ENCODE peak calls at places on chromosomes 6 and 20, in seven cellular contexts. One of them, this sample, is unnamed.
A peak's percentile ranks its signal among the peaks of the same experiment; 100 is the strongest.

GRCh38 chr6:55282145-55282544 is 45.1 kb upstream of the GFRAL start:
- DNase-seq in sigmoid colon: no peak
- DNase-seq in fibroblast of lung: no peak
- DNase-seq in breast epithelium: no peak
- DNase-seq in nephron progenitor cell: no peak
- DNase-seq in RWPE1: no peak
- DNase-seq in AG09319: no peak
- DNase-seq in this sample: peak; percentile 13

GRCh38 chr20:60789399-60789798 is 462.7 kb upstream of the CDH4 start:
- DNase-seq in sigmoid colon: no peak
- DNase-seq in fibroblast of lung: no peak
- DNase-seq in breast epithelium: no peak
- DNase-seq in nephron progenitor cell: no peak
- DNase-seq in RWPE1: no peak
- DNase-seq in AG09319: no peak
- DNase-seq in this sample: no peak

GRCh38 chr20:39853664-39854063 is 835.4 kb downstream of the MAFB start:
- DNase-seq in sigmoid colon: no peak
- DNase-seq in fibroblast of lung: peak; percentile 92
- DNase-seq in breast epithelium: no peak
- DNase-seq in nephron progenitor cell: peak; percentile 58
- DNase-seq in RWPE1: peak; percentile 60
- DNase-seq in AG09319: peak; percentile 39
- DNase-seq in this sample: peak; percentile 54

GRCh38 chr6:293185-294174 is 1.2 kb downstream of the DUSP22 start:
- DNase-seq in sigmoid colon: peak; percentile 82
- DNase-seq in fibroblast of lung: peak; percentile 44
- DNase-seq in breast epithelium: no peak
- DNase-seq in nephron progenitor cell: peak; percentile 38
- DNase-seq in RWPE1: peak; percentile 26
- DNase-seq in AG09319: no peak
- DNase-seq in this sample: peak; percentile 20

GRCh38 chr20:24589381-24589780 is 120.0 kb downstream of the SYNDIG1 start:
- DNase-seq in sigmoid colon: no peak
- DNase-seq in fibroblast of lung: no peak
- DNase-seq in breast epithelium: no peak
- DNase-seq in nephron progenitor cell: no peak
- DNase-seq in RWPE1: no peak
- DNase-seq in AG09319: no peak
- DNase-seq in this sample: no peak

GRCh38 chr6:29763491-29764289 is 40.5 kb downstream of the HLA-F start:
- DNase-seq in sigmoid colon: no peak
- DNase-seq in fibroblast of lung: peak; percentile 76
- DNase-seq in breast epithelium: no peak
- DNase-seq in nephron progenitor cell: no peak
- DNase-seq in RWPE1: peak; percentile 54
- DNase-seq in AG09319: peak; percentile 49
- DNase-seq in this sample: peak; percentile 74

GRCh38 chr6:142872376-142872775 is 72.6 kb downstream of the HIVEP2 start:
- DNase-seq in sigmoid colon: no peak
- DNase-seq in fibroblast of lung: peak; percentile 74
- DNase-seq in breast epithelium: no peak
- DNase-seq in nephron progenitor cell: no peak
- DNase-seq in RWPE1: no peak
- DNase-seq in AG09319: no peak
- DNase-seq in this sample: no peak

GRCh38 chr20:40962733-40963504 is 65.7 kb upstream of the TOP1 start:
- DNase-seq in sigmoid colon: peak; percentile 80
- DNase-seq in fibroblast of lung: peak; percentile 38
- DNase-seq in breast epithelium: peak; percentile 56
- DNase-seq in nephron progenitor cell: peak; percentile 80
- DNase-seq in RWPE1: peak; percentile 92
- DNase-seq in AG09319: no peak
- DNase-seq in this sample: peak; percentile 73

GRCh38 chr6:120211955-120212792 is 862.6 kb upstream of the MAN1A1 start:
- DNase-seq in sigmoid colon: no peak
- DNase-seq in fibroblast of lung: peak; percentile 5
- DNase-seq in breast epithelium: no peak
- DNase-seq in nephron progenitor cell: no peak
- DNase-seq in RWPE1: peak; percentile 19
- DNase-seq in AG09319: no peak
- DNase-seq in this sample: peak; percentile 2

GRCh38 chr6:139341060-139341459 is 33.4 kb downstream of the CITED2 start:
- DNase-seq in sigmoid colon: no peak
- DNase-seq in fibroblast of lung: no peak
- DNase-seq in breast epithelium: no peak
- DNase-seq in nephron progenitor cell: no peak
- DNase-seq in RWPE1: no peak
- DNase-seq in AG09319: no peak
- DNase-seq in this sample: no peak

GRCh38 chr6:74073896-74074295 is 377.9 kb downstream of the CD109 start:
- DNase-seq in sigmoid colon: no peak
- DNase-seq in fibroblast of lung: peak; percentile 42
- DNase-seq in breast epithelium: no peak
- DNase-seq in nephron progenitor cell: no peak
- DNase-seq in RWPE1: no peak
- DNase-seq in AG09319: no peak
- DNase-seq in this sample: no peak

GRCh38 chr20:45363611-45364492 is 896 bp downstream of the SYS1 start:
- DNase-seq in sigmoid colon: no peak
- DNase-seq in fibroblast of lung: no peak
- DNase-seq in breast epithelium: no peak
- DNase-seq in nephron progenitor cell: no peak
- DNase-seq in RWPE1: no peak
- DNase-seq in AG09319: no peak
- DNase-seq in this sample: no peak

GRCh38 chr6:43913388-43914271 is 143.6 kb downstream of the VEGFA start:
- DNase-seq in sigmoid colon: no peak
- DNase-seq in fibroblast of lung: peak; percentile 49
- DNase-seq in breast epithelium: no peak
- DNase-seq in nephron progenitor cell: no peak
- DNase-seq in RWPE1: no peak
- DNase-seq in AG09319: no peak
- DNase-seq in this sample: peak; percentile 56

GRCh38 chr20:51720854-51721253 is 47.3 kb downstream of the ATP9A start:
- DNase-seq in sigmoid colon: no peak
- DNase-seq in fibroblast of lung: no peak
- DNase-seq in breast epithelium: no peak
- DNase-seq in nephron progenitor cell: no peak
- DNase-seq in RWPE1: no peak
- DNase-seq in AG09319: no peak
- DNase-seq in this sample: no peak

GRCh38 chr6:55141611-55142010 is 32.7 kb upstream of the HCRTR2 start:
- DNase-seq in sigmoid colon: no peak
- DNase-seq in fibroblast of lung: no peak
- DNase-seq in breast epithelium: no peak
- DNase-seq in nephron progenitor cell: no peak
- DNase-seq in RWPE1: no peak
- DNase-seq in AG09319: no peak
- DNase-seq in this sample: peak; percentile 14

GRCh38 chr6:33198159-33198852 is 2.2 kb downstream of the RXRB start:
- DNase-seq in sigmoid colon: no peak
- DNase-seq in fibroblast of lung: no peak
- DNase-seq in breast epithelium: no peak
- DNase-seq in nephron progenitor cell: no peak
- DNase-seq in RWPE1: no peak
- DNase-seq in AG09319: no peak
- DNase-seq in this sample: no peak

DNA sequence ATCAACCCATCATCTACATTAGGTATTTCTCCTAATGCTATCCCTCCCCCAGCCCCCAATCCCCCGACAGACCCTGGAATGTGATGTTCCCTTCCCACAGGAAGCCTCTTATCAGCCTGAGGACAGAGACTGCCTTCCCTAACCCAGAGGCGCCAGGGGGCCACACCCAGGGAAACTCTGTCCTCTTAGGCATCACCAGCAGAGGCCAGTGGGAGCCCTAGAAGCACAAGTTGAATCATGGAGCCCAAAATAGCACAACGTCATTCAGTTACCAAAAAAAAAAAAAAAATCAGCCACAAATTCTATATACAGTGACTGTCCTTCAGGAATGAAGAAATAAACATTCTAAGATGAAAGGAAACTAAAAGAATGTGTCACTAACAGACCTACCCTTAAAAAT is 625.7 kb downstream of the TFAP2A start:
- DNase-seq in sigmoid colon: no peak
- DNase-seq in fibroblast of lung: no peak
- DNase-seq in breast epithelium: no peak
- DNase-seq in nephron progenitor cell: no peak
- DNase-seq in RWPE1: no peak
- DNase-seq in AG09319: no peak
- DNase-seq in this sample: peak; percentile 6
- TF ChIP-seq CTCF in sigmoid colon: no peak
- TF ChIP-seq CTCF in fibroblast of lung: no peak
- TF ChIP-seq CTCF in breast epithelium: no peak
- TF ChIP-seq CTCF in nephron progenitor cell: no peak
- TF ChIP-seq CTCF in RWPE1: no peak
- TF ChIP-seq CTCF in AG09319: no peak
- TF ChIP-seq CTCF in this sample: no peak

DNA sequence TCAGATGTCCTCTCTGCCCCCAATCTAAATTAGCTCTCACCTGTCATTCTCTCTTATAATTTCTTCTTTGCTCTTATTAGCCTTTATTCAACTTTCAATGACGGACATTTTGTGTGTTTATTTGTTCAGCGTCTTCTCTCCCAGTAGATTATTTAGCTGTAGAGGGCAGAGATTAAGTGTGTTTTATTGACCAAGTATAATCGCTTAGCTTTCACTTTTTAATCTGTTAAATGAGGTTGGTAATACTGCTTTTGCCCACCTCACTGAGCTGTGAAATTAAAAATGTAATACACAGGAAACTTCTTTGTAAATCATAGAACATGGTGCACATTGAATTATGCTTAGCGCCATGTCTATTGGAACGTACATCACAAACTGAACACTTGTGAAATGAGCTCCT is 3.5 kb upstream of the CCN6 start:
- DNase-seq in sigmoid colon: no peak
- DNase-seq in fibroblast of lung: no peak
- DNase-seq in breast epithelium: no peak
- DNase-seq in nephron progenitor cell: no peak
- DNase-seq in RWPE1: no peak
- DNase-seq in AG09319: no peak
- DNase-seq in this sample: no peak
- TF ChIP-seq CTCF in sigmoid colon: no peak
- TF ChIP-seq CTCF in fibroblast of lung: no peak
- TF ChIP-seq CTCF in breast epithelium: no peak
- TF ChIP-seq CTCF in nephron progenitor cell: no peak
- TF ChIP-seq CTCF in RWPE1: no peak
- TF ChIP-seq CTCF in AG09319: no peak
- TF ChIP-seq CTCF in this sample: no peak

DNA sequence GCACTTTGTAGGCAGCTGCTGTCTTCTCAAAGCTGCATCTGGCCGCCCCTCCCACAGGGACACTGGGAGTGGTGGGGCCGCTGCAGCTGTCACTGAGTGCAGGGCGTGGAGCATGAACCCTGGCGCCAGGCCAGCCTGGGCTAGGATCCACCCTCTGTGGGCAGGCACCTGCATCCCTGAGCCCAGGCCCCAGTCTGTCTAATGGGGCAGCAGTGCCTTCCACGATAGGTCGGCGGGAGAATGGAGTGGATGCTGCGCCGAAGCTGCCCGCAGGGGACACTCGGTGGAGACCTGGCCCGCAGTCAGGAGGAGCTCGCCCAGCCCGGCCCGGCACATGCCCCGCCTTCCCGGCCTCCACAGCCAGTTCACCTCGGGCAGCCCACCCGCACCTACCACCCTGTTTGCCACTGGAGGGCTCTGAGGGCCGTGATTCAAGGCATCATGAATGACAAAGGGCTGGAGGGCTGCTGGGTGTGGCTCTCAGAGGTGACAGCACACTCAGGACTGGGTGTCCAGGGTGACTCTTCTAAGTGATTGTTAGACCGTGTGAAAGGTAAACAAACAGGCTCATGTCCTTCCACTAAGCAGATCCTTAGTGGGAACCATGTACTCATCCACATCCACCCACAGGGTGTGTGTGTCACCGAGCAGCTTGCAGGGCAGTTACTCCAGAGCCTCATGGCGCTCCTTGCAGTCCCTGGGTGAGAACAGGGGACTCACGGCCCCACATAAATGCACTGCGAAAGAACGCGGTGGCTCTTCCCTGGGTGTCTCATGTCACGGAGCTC is 133.9 kb downstream of the AGPAT4 start:
- DNase-seq in sigmoid colon: peak; percentile 78
- DNase-seq in fibroblast of lung: peak; percentile 21
- DNase-seq in breast epithelium: peak; percentile 14
- DNase-seq in nephron progenitor cell: no peak
- DNase-seq in RWPE1: no peak
- DNase-seq in AG09319: no peak
- DNase-seq in this sample: no peak
- TF ChIP-seq CTCF in sigmoid colon: no peak
- TF ChIP-seq CTCF in fibroblast of lung: no peak
- TF ChIP-seq CTCF in breast epithelium: no peak
- TF ChIP-seq CTCF in nephron progenitor cell: no peak
- TF ChIP-seq CTCF in RWPE1: no peak
- TF ChIP-seq CTCF in AG09319: no peak
- TF ChIP-seq CTCF in this sample: no peak

GRCh38 chr20:33919653-33920052 is 74.1 kb upstream of the RALY start:
- DNase-seq in sigmoid colon: no peak
- DNase-seq in fibroblast of lung: no peak
- DNase-seq in breast epithelium: no peak
- DNase-seq in nephron progenitor cell: no peak
- DNase-seq in RWPE1: no peak
- DNase-seq in AG09319: no peak
- DNase-seq in this sample: no peak

GRCh38 chr20:33914871-33915270 is 78.8 kb upstream of the RALY start:
- DNase-seq in sigmoid colon: no peak
- DNase-seq in fibroblast of lung: peak; percentile 94
- DNase-seq in breast epithelium: no peak
- DNase-seq in nephron progenitor cell: no peak
- DNase-seq in RWPE1: peak; percentile 76
- DNase-seq in AG09319: no peak
- DNase-seq in this sample: peak; percentile 92

GRCh38 chr20:33918662-33919061 is 75.0 kb upstream of the RALY start:
- DNase-seq in sigmoid colon: no peak
- DNase-seq in fibroblast of lung: no peak
- DNase-seq in breast epithelium: no peak
- DNase-seq in nephron progenitor cell: no peak
- DNase-seq in RWPE1: no peak
- DNase-seq in AG09319: no peak
- DNase-seq in this sample: no peak

GRCh38 chr20:33917813-33918525 is 75.7 kb upstream of the RALY start:
- DNase-seq in sigmoid colon: no peak
- DNase-seq in fibroblast of lung: no peak
- DNase-seq in breast epithelium: no peak
- DNase-seq in nephron progenitor cell: no peak
- DNase-seq in RWPE1: no peak
- DNase-seq in AG09319: no peak
- DNase-seq in this sample: no peak

DNA sequence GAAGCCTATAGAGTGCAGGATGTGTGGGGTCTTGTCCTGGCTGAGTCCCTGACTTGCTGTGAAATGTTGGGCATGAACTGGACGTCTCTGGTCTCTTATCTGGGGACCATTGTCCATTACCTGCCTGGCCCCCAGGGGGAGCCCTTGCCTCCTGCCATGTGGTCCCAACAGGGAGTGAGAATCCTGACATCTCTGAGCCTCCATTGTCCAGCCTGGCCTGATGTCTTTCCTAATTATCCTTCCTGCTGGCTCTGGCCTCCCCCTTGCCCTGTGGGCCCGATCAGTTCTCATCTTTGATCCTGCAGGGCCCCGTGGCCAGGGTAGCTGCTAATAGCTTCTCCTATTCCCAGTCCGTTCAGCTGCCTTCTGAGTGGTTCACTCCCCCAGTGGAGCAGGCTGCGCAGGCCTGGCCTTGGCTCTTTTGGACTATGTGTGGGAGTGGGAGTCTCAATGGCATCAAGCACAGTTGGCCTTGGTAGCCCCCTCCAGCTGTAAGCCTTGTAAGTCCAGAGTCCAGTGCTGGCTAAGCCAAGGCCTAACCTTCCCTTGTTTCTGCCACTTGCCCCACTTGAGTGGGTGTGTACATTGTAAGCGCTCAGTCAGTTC is 77.9 kb upstream of the RALY start:
- DNase-seq in sigmoid colon: no peak
- DNase-seq in fibroblast of lung: no peak
- DNase-seq in breast epithelium: no peak
- DNase-seq in nephron progenitor cell: peak; percentile 20
- DNase-seq in RWPE1: peak; percentile 84
- DNase-seq in AG09319: no peak
- DNase-seq in this sample: no peak
- TF ChIP-seq CTCF in sigmoid colon: peak; percentile 41
- TF ChIP-seq CTCF in fibroblast of lung: peak; percentile 33
- TF ChIP-seq CTCF in breast epithelium: no peak
- TF ChIP-seq CTCF in nephron progenitor cell: peak; percentile 44
- TF ChIP-seq CTCF in RWPE1: peak; percentile 60
- TF ChIP-seq CTCF in AG09319: peak; percentile 30
- TF ChIP-seq CTCF in this sample: peak; percentile 66

This sample was measured in choroid plexus epithelial cell.